ENCODE peak calls at places on chromosomes 16 and 17, in six cellular contexts. K, G, M, D, J and L are unnamed samples.

GRCh38 chr16:75110637-75111513 is 5.7 kb downstream of the LDHD start:
- DNase-seq in K (peak), G (peak), M (peak), D (peak), J (peak), L (peak)

GRCh38 chr17:3539881-3540540 is 17.6 kb downstream of the TRPV3 start:
- DNase-seq in K (no peak), G (no peak), M (no peak), D (no peak), J (no peak), L (no peak)

GRCh38 chr17:47742319-47743181 is 9.5 kb downstream of the TBX21 start:
- DNase-seq in K (no peak), G (no peak), M (no peak), D (no peak), J (no peak), L (no peak)

GRCh38 chr16:66150691-66151090 is 215.8 kb upstream of the CDH5 start:
- DNase-seq in K (no peak), G (no peak), M (no peak), D (no peak), J (no peak), L (no peak)

GRCh38 chr16:67748791-67749282 is 29.7 kb upstream of the GFOD2 start:
- DNase-seq in K (no peak), G (no peak), M (no peak), D (no peak), J (no peak), L (no peak)

GRCh38 chr17:57619061-57619937 is 125.8 kb downstream of the CCDC182 start:
- DNase-seq in K (no peak), G (no peak), M (no peak), D (no peak), J (no peak), L (no peak)

GRCh38 chr16:7437843-7438242 is 105.2 kb downstream of the RBFOX1 start:
- DNase-seq in K (no peak), G (no peak), M (no peak), D (no peak), J (no peak), L (no peak)

GRCh38 chr17:82947051-82947991 is 107.5 kb upstream of the ZNF750 start:
- DNase-seq in K (no peak), G (no peak), M (no peak), D (no peak), J (no peak), L (peak)

GRCh38 chr17:68697850-68698313 is 96.7 kb upstream of the FAM20A start:
- DNase-seq in K (no peak), G (no peak), M (no peak), D (no peak), J (no peak), L (no peak)

GRCh38 chr17:79045001-79045729 is 21.2 kb downstream of the C1QTNF1 start:
- DNase-seq in K (no peak), G (no peak), M (no peak), D (no peak), J (no peak), L (peak)

GRCh38 chr17:30389755-30390300 is 11.1 kb downstream of the CPD start:
- DNase-seq in K (no peak), G (no peak), M (no peak), D (no peak), J (no peak), L (no peak)

GRCh38 chr17:1083451-1084187 is 86.7 kb downstream of the TIMM22 start:
- DNase-seq in K (no peak), G (no peak), M (peak), D (no peak), J (no peak), L (no peak)

GRCh38 chr17:21462259-21462658 is 86.1 kb downstream of the KCNJ12 start:
- DNase-seq in K (no peak), G (no peak), M (no peak), D (no peak), J (no peak), L (no peak)

GRCh38 chr17:47862621-47863440 is 11.9 kb upstream of the SP6 start:
- DNase-seq in K (no peak), G (peak), M (no peak), D (peak), J (no peak), L (no peak)

GRCh38 chr16:19137201-19137601 is 23.4 kb downstream of the ITPRIPL2 start:
- DNase-seq in K (no peak), G (no peak), M (peak), D (no peak), J (no peak), L (no peak)

GRCh38 chr17:19341641-19342610 is 20.6 kb downstream of the B9D1 start:
- DNase-seq in K (no peak), G (no peak), M (no peak), D (no peak), J (no peak), L (no peak)

GRCh38 chr17:19010729-19011505 is 6.4 kb upstream of the FAM83G start:
- DNase-seq in K (no peak), G (peak), M (no peak), D (no peak), J (no peak), L (no peak)

GRCh38 chr16:84266451-84266850 is 26.6 kb upstream of the KCNG4 start:
- DNase-seq in K (no peak), G (peak), M (no peak), D (no peak), J (peak), L (no peak)

GRCh38 chr16:69448470-69449193 is 24.2 kb downstream of the CYB5B start:
- DNase-seq in K (no peak), G (no peak), M (no peak), D (no peak), J (no peak), L (no peak)

GRCh38 chr17:50944902-50945720 is 79.0 kb upstream of the TOB1 start:
- DNase-seq in K (no peak), G (no peak), M (no peak), D (no peak), J (no peak), L (no peak)

GRCh38 chr17:63626551-63627228 is 4.5 kb downstream of the MAP3K3 start:
- DNase-seq in K (no peak), G (no peak), M (no peak), D (no peak), J (no peak), L (no peak)

GRCh38 chr16:15034266-15035162 is 21.4 kb downstream of the NTAN1 start:
- DNase-seq in K (no peak), G (no peak), M (no peak), D (no peak), J (no peak), L (no peak)

GRCh38 chr17:77356109-77356689 is 215.4 kb downstream of the SEC14L1 start:
- DNase-seq in K (no peak), G (peak), M (no peak), D (no peak), J (no peak), L (no peak)

GRCh38 chr17:50172130-50172529 is 6.3 kb downstream of the SGCA start:
- DNase-seq in K (no peak), G (no peak), M (no peak), D (no peak), J (no peak), L (no peak)

GRCh38 chr17:42325026-42325425 is 36.7 kb downstream of the STAT5A start:
- DNase-seq in K (no peak), G (peak), M (peak), D (peak), J (no peak), L (no peak)

GRCh38 chr17:15954222-15954621 is 9.3 kb downstream of the ADORA2B start:
- DNase-seq in K (no peak), G (peak), M (no peak), D (peak), J (no peak), L (no peak)

GRCh38 chr17:50681260-50682200 is 26.2 kb downstream of the ANKRD40 start:
- DNase-seq in K (no peak), G (no peak), M (peak), D (peak), J (no peak), L (no peak)

GRCh38 chr16:8572919-8573724 is 17.2 kb downstream of the TMEM114 start:
- DNase-seq in K (no peak), G (no peak), M (no peak), D (no peak), J (no peak), L (no peak)